ENCODE peak calls at places on chromosome 16, in ten cellular contexts. U, V, F, Q, Z, B, I, O, K and N are unnamed samples.

GRCh38 chr16:86959182-86959651 is 358.0 kb downstream of the C16orf95 start:
- DNase-seq in F (no peak), Z (no peak), K (no peak), O (no peak), U (no peak), B (no peak), V (no peak), Q (no peak), I (no peak), N (no peak)

GRCh38 chr16:83011101-83011720 is 384.4 kb downstream of the CDH13 start:
- DNase-seq in I (no peak), Z (no peak), Q (no peak), V (no peak), B (no peak), K (no peak), U (no peak), F (no peak), O (no peak), N (no peak)

GRCh38 chr16:68022278-68022727 is 729 bp downstream of the DDX28 start:
- DNase-seq in Q (no peak), Z (no peak), K (no peak), U (no peak), O (no peak), F (no peak), B (no peak), I (no peak), V (peak; percentile 17), N (no peak)

GRCh38 chr16:13911306-13911705 is 8.6 kb upstream of the ERCC4 start:
- DNase-seq in O (no peak), Q (no peak), I (no peak), Z (no peak), U (no peak), K (no peak), B (no peak), V (no peak), F (no peak), N (no peak)

GRCh38 chr16:80932725-80933124 is 74.0 kb downstream of the CMC2 start:
- DNase-seq in Q (peak; percentile 61), K (no peak), V (peak; percentile 81), I (peak; percentile 64), O (no peak), B (peak; percentile 58), U (peak; percentile 70), F (peak; percentile 90), Z (no peak), N (no peak)

GRCh38 chr16:14087590-14088154 is 16.6 kb downstream of the MRTFB start:
- DNase-seq in Q (no peak), U (no peak), F (no peak), Z (no peak), O (no peak), V (no peak), I (peak; percentile 39), K (no peak), B (no peak), N (no peak)

GRCh38 chr16:83187404-83187803 is 560.6 kb downstream of the CDH13 start:
- DNase-seq in B (no peak), V (no peak), O (no peak), Q (no peak), I (peak; percentile 65), U (no peak), K (no peak), F (peak; percentile 65), Z (no peak), N (no peak)

GRCh38 chr16:50024684-50025543 is at the start of gene CNEP1R1:
- DNase-seq in K (no peak), I (peak; percentile 97), B (peak; percentile 96), Q (peak; percentile 94), Z (peak; percentile 91), O (peak; percentile 98), F (peak; percentile 98), U (peak; percentile 95), V (peak; percentile 97), N (peak; percentile 82)

GRCh38 chr16:52366997-52367396 is 179.9 kb downstream of the TOX3 start:
- DNase-seq in F (no peak), K (no peak), O (no peak), Z (no peak), I (no peak), B (no peak), U (no peak), Q (no peak), V (no peak), N (no peak)

GRCh38 chr16:66617010-66617434 is 12.5 kb downstream of the CMTM3 start:
- DNase-seq in F (no peak), U (no peak), Z (no peak), B (no peak), Q (no peak), K (no peak), O (no peak), I (no peak), V (no peak), N (no peak)

GRCh38 chr16:87628940-87629339 is 26.6 kb downstream of the JPH3 start:
- DNase-seq in F (peak; percentile 70), Q (peak; percentile 30), K (no peak), Z (no peak), B (no peak), V (peak; percentile 97), I (no peak), U (no peak), O (no peak), N (no peak)

GRCh38 chr16:29898786-29899515 is 399 bp downstream of the SEZ6L2 start:
- DNase-seq in V (no peak), Q (no peak), B (no peak), U (no peak), F (peak; percentile 39), Z (no peak), K (no peak), O (no peak), I (no peak), N (no peak)

GRCh38 chr16:75252946-75253911 is 1.8 kb upstream of the BCAR1 start:
- DNase-seq in B (no peak), I (peak; percentile 52), F (peak; percentile 85), Q (peak; percentile 23), O (peak; percentile 74), K (no peak), V (no peak), Z (no peak), U (no peak), N (no peak)

GRCh38 chr16:75250809-75251279 is 580 bp downstream of the BCAR1 start:
- DNase-seq in Z (no peak), Q (peak; percentile 57), O (no peak), V (peak; percentile 58), K (no peak), I (no peak), B (peak; percentile 78), U (no peak), F (peak; percentile 78), N (no peak)

GRCh38 chr16:75250089-75250808 is 1.2 kb downstream of the BCAR1 start:
- DNase-seq in V (peak; percentile 62), K (no peak), Q (peak; percentile 41), Z (no peak), O (no peak), I (no peak), F (peak; percentile 59), B (peak; percentile 87), U (peak; percentile 76), N (no peak)

GRCh38 chr16:75252049-75252864 is 833 bp upstream of the BCAR1 start:
- DNase-seq in Q (peak; percentile 13), Z (no peak), B (no peak), O (peak; percentile 54), I (no peak), V (no peak), K (no peak), U (no peak), F (no peak), N (no peak)

GRCh38 chr16:75251280-75252048 is at the start of gene BCAR1:
- DNase-seq in V (peak; percentile 91), Z (no peak), F (peak; percentile 94), Q (peak; percentile 90), U (peak; percentile 95), I (peak; percentile 92), K (no peak), O (peak; percentile 85), B (peak; percentile 89), N (no peak)
- H3K4me1 ChIP-seq in V (peaks cover 91% of the 10 kb centered on the region), Z (peaks cover 6% of the 10 kb centered on the region), F (peaks cover 82% of the 10 kb centered on the region), Q (peaks cover 84% of the 10 kb centered on the region), U (peaks cover 86% of the 10 kb centered on the region), I (peaks cover 69% of the 10 kb centered on the region), K (peaks cover 93% of the 10 kb centered on the region), O (peaks cover 48% of the 10 kb centered on the region), B (peaks cover 56% of the 10 kb centered on the region), N (no peaks in the 10 kb centered on the region)

GRCh38 chr16:17117906-17118577 is 352.7 kb downstream of the XYLT1 start:
- DNase-seq in K (no peak), O (no peak), I (no peak), F (no peak), Z (no peak), U (no peak), Q (no peak), V (no peak), B (no peak), N (no peak)

DNA sequence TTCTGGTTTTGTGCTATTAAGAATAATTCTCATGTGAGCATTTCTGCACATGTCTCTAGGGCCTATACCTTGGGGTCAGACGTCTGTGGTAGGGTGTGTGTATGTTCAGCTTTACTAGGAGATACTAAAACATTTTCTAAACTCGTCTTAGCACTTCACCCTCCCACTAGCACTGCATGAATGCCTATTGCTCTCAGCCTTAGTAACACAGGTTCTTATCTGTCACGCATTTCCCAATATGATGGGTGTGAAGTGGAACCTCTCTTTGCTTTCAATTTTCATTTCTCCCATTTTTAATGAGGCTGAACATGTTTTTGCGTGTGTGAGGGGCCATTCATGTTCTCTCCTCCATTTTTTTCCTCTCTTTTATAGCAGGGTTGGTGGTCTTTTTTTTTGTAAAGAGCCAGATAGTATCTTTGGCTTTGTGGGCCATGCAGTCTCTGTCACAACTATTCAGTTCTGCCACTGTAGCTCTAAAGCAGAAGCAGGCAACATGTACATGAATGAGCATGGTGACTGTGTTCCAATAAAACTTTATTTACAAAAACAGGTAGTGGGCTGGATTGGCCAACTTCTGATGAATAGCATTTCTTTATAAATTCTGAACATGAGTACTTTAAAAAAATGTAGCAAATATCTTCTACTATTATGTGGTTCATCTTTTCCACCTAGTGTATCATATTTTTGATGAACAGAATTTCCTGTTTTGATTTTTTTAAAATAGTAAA is 354.0 kb downstream of the XYLT1 start:
- DNase-seq in F (no peak), U (no peak), I (no peak), O (no peak), B (no peak), Z (no peak), V (no peak), K (no peak), Q (no peak), N (no peak)
- H3K36me3 ChIP-seq in F (peaks cover 51% of the 10 kb centered on the region), U (no peaks in the 10 kb centered on the region), I (no peaks in the 10 kb centered on the region), O (peaks cover 9% of the 10 kb centered on the region), B (no peaks in the 10 kb centered on the region), Z (peaks cover 5% of the 10 kb centered on the region), V (no peaks in the 10 kb centered on the region), K (no peaks in the 10 kb centered on the region), Q (no peaks in the 10 kb centered on the region), N (peaks cover 33% of the 10 kb centered on the region)

GRCh38 chr16:85587763-85588474 is 25.2 kb upstream of the GSE1 start:
- DNase-seq in I (no peak), Z (no peak), F (no peak), B (no peak), K (no peak), V (no peak), O (no peak), Q (no peak), U (no peak), N (no peak)
- H3K4me3 ChIP-seq in I (no peak overlapping the region), Z (no peak overlapping the region), F (no peak overlapping the region), B (no peak overlapping the region), K (no peak overlapping the region), V (no peak overlapping the region), O (no peak overlapping the region), Q (no peak overlapping the region), U (no peak overlapping the region), N (no peak overlapping the region)

DNA sequence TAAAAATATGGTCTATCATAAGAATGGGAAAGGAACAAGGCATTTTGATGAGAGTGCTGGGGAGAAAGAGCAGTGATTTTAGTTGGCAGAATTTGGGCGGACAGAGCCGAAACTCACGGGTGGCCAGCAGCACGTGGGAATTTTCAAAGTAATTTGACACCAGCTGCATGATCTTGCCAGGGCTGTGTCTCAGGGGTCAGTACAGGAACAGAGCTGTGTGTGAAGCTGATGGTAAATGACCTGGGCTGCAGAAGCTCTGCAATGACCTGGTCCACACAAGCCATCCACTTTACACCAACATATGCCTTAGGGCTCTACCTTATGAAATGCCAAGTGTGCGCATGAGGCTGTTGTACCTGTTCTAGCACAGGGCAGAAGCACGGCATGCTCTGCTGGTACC is 112.0 kb downstream of the ZFHX3 start:
- DNase-seq in O (no peak), Z (no peak), F (no peak), K (no peak), I (peak; percentile 28), Q (no peak), U (no peak), B (no peak), V (peak; percentile 53), N (no peak)
- H3K4me1 ChIP-seq in O (no peaks in the 10 kb centered on the region), Z (no peaks in the 10 kb centered on the region), F (peaks cover 53% of the 10 kb centered on the region), K (peaks cover 75% of the 10 kb centered on the region), I (peaks cover 23% of the 10 kb centered on the region), Q (peaks cover 74% of the 10 kb centered on the region), U (peaks cover 49% of the 10 kb centered on the region), B (peaks cover 13% of the 10 kb centered on the region), V (peaks cover 84% of the 10 kb centered on the region), N (no peaks in the 10 kb centered on the region)